ENCODE peak calls at places on chromosomes 11 and 22, in eight cellular contexts. One of them, this sample, is unnamed.

GRCh38 chr22:45878051-45878764 is 98.8 kb downstream of the WNT7B start:
- DNase-seq in ovary: peak
- DNase-seq in epithelial cell of esophagus: no peak
- DNase-seq in lower leg skin: no peak
- DNase-seq in IMR-90: no peak
- DNase-seq in activated CD8-positive, alpha-beta T cell treated with anti-CD3 and anti-CD28 coated beads for 36 hours: no peak
- DNase-seq in fibroblast of the aortic adventitia: no peak
- DNase-seq in foreskin fibroblast: no peak
- DNase-seq in this sample: no peak

GRCh38 chr11:35177370-35177769 is 38.4 kb downstream of the CD44 start:
- DNase-seq in lower leg skin: no peak
- DNase-seq in ovary: no peak
- DNase-seq in activated CD8-positive, alpha-beta T cell treated with anti-CD3 and anti-CD28 coated beads for 36 hours: peak
- DNase-seq in epithelial cell of esophagus: no peak
- DNase-seq in foreskin fibroblast: no peak
- DNase-seq in fibroblast of the aortic adventitia: no peak
- DNase-seq in IMR-90: peak
- DNase-seq in this sample: no peak

GRCh38 chr22:32144875-32145274 is 14.2 kb downstream of the C22orf42 start:
- DNase-seq in IMR-90: no peak
- DNase-seq in epithelial cell of esophagus: peak
- DNase-seq in lower leg skin: no peak
- DNase-seq in fibroblast of the aortic adventitia: no peak
- DNase-seq in ovary: no peak
- DNase-seq in foreskin fibroblast: no peak
- DNase-seq in activated CD8-positive, alpha-beta T cell treated with anti-CD3 and anti-CD28 coated beads for 36 hours: no peak
- DNase-seq in this sample: no peak

GRCh38 chr22:38828191-38828590 is 15.6 kb downstream of the NPTXR start:
- DNase-seq in fibroblast of the aortic adventitia: no peak
- DNase-seq in ovary: no peak
- DNase-seq in foreskin fibroblast: no peak
- DNase-seq in lower leg skin: no peak
- DNase-seq in IMR-90: no peak
- DNase-seq in activated CD8-positive, alpha-beta T cell treated with anti-CD3 and anti-CD28 coated beads for 36 hours: no peak
- DNase-seq in epithelial cell of esophagus: no peak
- DNase-seq in this sample: no peak

GRCh38 chr11:78446210-78446609 is 28.6 kb upstream of the GAB2 start:
- DNase-seq in lower leg skin: no peak
- DNase-seq in epithelial cell of esophagus: no peak
- DNase-seq in foreskin fibroblast: no peak
- DNase-seq in fibroblast of the aortic adventitia: no peak
- DNase-seq in ovary: no peak
- DNase-seq in IMR-90: no peak
- DNase-seq in activated CD8-positive, alpha-beta T cell treated with anti-CD3 and anti-CD28 coated beads for 36 hours: no peak
- DNase-seq in this sample: no peak

GRCh38 chr11:74206746-74207145 is 35.7 kb downstream of the PPME1 start:
- DNase-seq in IMR-90: no peak
- DNase-seq in ovary: no peak
- DNase-seq in epithelial cell of esophagus: no peak
- DNase-seq in foreskin fibroblast: no peak
- DNase-seq in lower leg skin: no peak
- DNase-seq in activated CD8-positive, alpha-beta T cell treated with anti-CD3 and anti-CD28 coated beads for 36 hours: no peak
- DNase-seq in fibroblast of the aortic adventitia: no peak
- DNase-seq in this sample: no peak

GRCh38 chr11:34631737-34632104 is 10.8 kb downstream of the EHF start:
- DNase-seq in IMR-90: no peak
- DNase-seq in activated CD8-positive, alpha-beta T cell treated with anti-CD3 and anti-CD28 coated beads for 36 hours: no peak
- DNase-seq in ovary: no peak
- DNase-seq in fibroblast of the aortic adventitia: no peak
- DNase-seq in lower leg skin: no peak
- DNase-seq in foreskin fibroblast: no peak
- DNase-seq in epithelial cell of esophagus: no peak
- DNase-seq in this sample: no peak

GRCh38 chr11:127862406-127862805 is 725.0 kb downstream of the ETS1 start:
- DNase-seq in epithelial cell of esophagus: peak
- DNase-seq in lower leg skin: no peak
- DNase-seq in foreskin fibroblast: no peak
- DNase-seq in ovary: no peak
- DNase-seq in fibroblast of the aortic adventitia: no peak
- DNase-seq in activated CD8-positive, alpha-beta T cell treated with anti-CD3 and anti-CD28 coated beads for 36 hours: no peak
- DNase-seq in IMR-90: no peak
- DNase-seq in this sample: no peak

GRCh38 chr11:122741613-122742012 is 86.1 kb downstream of the UBASH3B start:
- DNase-seq in ovary: peak
- DNase-seq in fibroblast of the aortic adventitia: no peak
- DNase-seq in IMR-90: peak
- DNase-seq in foreskin fibroblast: no peak
- DNase-seq in activated CD8-positive, alpha-beta T cell treated with anti-CD3 and anti-CD28 coated beads for 36 hours: no peak
- DNase-seq in lower leg skin: peak
- DNase-seq in epithelial cell of esophagus: no peak
- DNase-seq in this sample: peak

GRCh38 chr11:68053981-68054812 is 15.4 kb downstream of the TCIRG1 start:
- DNase-seq in fibroblast of the aortic adventitia: no peak
- DNase-seq in lower leg skin: no peak
- DNase-seq in IMR-90: no peak
- DNase-seq in foreskin fibroblast: no peak
- DNase-seq in epithelial cell of esophagus: no peak
- DNase-seq in activated CD8-positive, alpha-beta T cell treated with anti-CD3 and anti-CD28 coated beads for 36 hours: no peak
- DNase-seq in ovary: no peak
- DNase-seq in this sample: no peak
- TF ChIP-seq CTCF in fibroblast of the aortic adventitia: no peak
- TF ChIP-seq CTCF in lower leg skin: no peak
- TF ChIP-seq CTCF in IMR-90: no peak
- TF ChIP-seq CTCF in foreskin fibroblast: no peak
- TF ChIP-seq CTCF in epithelial cell of esophagus: no peak
- TF ChIP-seq CTCF in activated CD8-positive, alpha-beta T cell treated with anti-CD3 and anti-CD28 coated beads for 36 hours: no peak
- TF ChIP-seq CTCF in ovary: no peak
- TF ChIP-seq CTCF in this sample: no peak

DNA sequence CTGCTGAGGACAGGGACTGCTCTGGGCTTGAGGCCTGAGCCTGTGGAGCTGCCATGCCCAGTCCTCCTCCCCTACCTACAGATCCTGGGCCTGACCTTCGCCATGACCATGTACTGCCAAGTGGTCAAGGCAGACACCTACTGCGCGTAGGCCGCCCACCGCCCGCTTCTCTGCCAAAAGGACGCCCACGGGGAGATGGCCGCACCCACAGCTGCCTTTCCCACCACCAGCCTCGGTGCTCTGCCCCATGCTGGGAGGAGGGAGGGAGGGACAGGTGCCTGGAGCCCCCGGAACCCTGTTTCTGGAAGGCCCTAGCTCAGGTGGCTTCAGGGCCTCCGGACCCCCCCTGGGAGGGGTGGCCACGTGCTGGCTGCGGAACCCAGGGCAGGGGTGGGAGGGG is 23.8 kb downstream of the TSPAN4 start:
- DNase-seq in epithelial cell of esophagus: no peak
- DNase-seq in IMR-90: no peak
- DNase-seq in activated CD8-positive, alpha-beta T cell treated with anti-CD3 and anti-CD28 coated beads for 36 hours: no peak
- DNase-seq in ovary: no peak
- DNase-seq in fibroblast of the aortic adventitia: no peak
- DNase-seq in lower leg skin: no peak
- DNase-seq in foreskin fibroblast: no peak
- DNase-seq in this sample: no peak
- TF ChIP-seq CTCF in epithelial cell of esophagus: no peak
- TF ChIP-seq CTCF in IMR-90: no peak
- TF ChIP-seq CTCF in activated CD8-positive, alpha-beta T cell treated with anti-CD3 and anti-CD28 coated beads for 36 hours: no peak
- TF ChIP-seq CTCF in ovary: no peak
- TF ChIP-seq CTCF in fibroblast of the aortic adventitia: no peak
- TF ChIP-seq CTCF in lower leg skin: no peak
- TF ChIP-seq CTCF in foreskin fibroblast: no peak
- TF ChIP-seq CTCF in this sample: no peak

DNA sequence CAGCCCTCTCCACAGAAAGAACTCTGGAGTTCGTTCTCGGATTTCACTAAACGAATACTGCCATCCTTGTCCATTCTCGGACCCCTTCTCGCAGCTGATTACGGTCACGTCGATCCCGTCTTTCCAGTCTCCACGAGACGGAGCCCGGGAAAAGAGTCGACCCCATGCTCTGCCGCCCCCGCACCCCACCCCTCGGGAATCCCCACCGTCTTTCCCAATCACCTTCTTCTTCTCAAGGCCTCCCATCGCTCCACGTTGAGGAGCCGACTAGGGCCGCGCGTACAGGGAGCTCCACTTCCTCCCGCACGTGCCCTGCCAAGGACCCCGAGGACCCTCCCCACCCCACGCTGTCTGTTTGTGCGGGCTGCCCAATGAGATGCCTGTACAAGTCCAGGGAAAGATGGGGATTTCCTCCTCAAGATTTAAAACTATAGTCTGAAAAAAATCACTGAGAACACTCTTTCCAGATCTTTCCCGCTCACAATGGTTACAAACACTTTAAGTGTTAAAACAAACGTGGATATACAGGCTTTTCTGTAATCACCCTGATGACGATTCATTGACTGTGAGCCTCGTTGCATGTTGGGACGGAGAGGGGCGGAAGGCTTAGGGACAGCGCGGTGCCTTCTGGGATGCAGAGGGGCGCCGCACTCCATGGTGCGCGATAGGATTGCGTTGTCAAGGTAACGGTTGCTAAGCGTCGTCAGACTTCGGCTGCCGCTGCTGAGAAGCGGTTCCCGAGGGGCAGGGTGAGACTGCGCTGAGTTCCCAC is at the start of gene PES1:
- DNase-seq in foreskin fibroblast: peak
- DNase-seq in IMR-90: peak
- DNase-seq in epithelial cell of esophagus: peak
- DNase-seq in activated CD8-positive, alpha-beta T cell treated with anti-CD3 and anti-CD28 coated beads for 36 hours: peak
- DNase-seq in lower leg skin: peak
- DNase-seq in fibroblast of the aortic adventitia: peak
- DNase-seq in ovary: peak
- DNase-seq in this sample: peak
- TF ChIP-seq CTCF in foreskin fibroblast: no peak
- TF ChIP-seq CTCF in IMR-90: no peak
- TF ChIP-seq CTCF in epithelial cell of esophagus: no peak
- TF ChIP-seq CTCF in activated CD8-positive, alpha-beta T cell treated with anti-CD3 and anti-CD28 coated beads for 36 hours: no peak
- TF ChIP-seq CTCF in lower leg skin: no peak
- TF ChIP-seq CTCF in fibroblast of the aortic adventitia: no peak
- TF ChIP-seq CTCF in ovary: no peak
- TF ChIP-seq CTCF in this sample: no peak

GRCh38 chr11:64225608-64226506 is at the start of the genes NUDT22 and TRPT1:
- DNase-seq in activated CD8-positive, alpha-beta T cell treated with anti-CD3 and anti-CD28 coated beads for 36 hours: peak
- DNase-seq in foreskin fibroblast: peak
- DNase-seq in fibroblast of the aortic adventitia: peak
- DNase-seq in ovary: peak
- DNase-seq in lower leg skin: peak
- DNase-seq in epithelial cell of esophagus: peak
- DNase-seq in IMR-90: peak
- DNase-seq in this sample: peak
- TF ChIP-seq CTCF in activated CD8-positive, alpha-beta T cell treated with anti-CD3 and anti-CD28 coated beads for 36 hours: peak
- TF ChIP-seq CTCF in foreskin fibroblast: peak
- TF ChIP-seq CTCF in fibroblast of the aortic adventitia: peak
- TF ChIP-seq CTCF in ovary: no peak
- TF ChIP-seq CTCF in lower leg skin: no peak
- TF ChIP-seq CTCF in epithelial cell of esophagus: peak
- TF ChIP-seq CTCF in IMR-90: peak
- TF ChIP-seq CTCF in this sample: no peak

GRCh38 chr22:29997516-29997915 is 82.7 kb upstream of the HORMAD2 start:
- DNase-seq in foreskin fibroblast: no peak
- DNase-seq in ovary: no peak
- DNase-seq in epithelial cell of esophagus: no peak
- DNase-seq in fibroblast of the aortic adventitia: no peak
- DNase-seq in lower leg skin: no peak
- DNase-seq in IMR-90: no peak
- DNase-seq in activated CD8-positive, alpha-beta T cell treated with anti-CD3 and anti-CD28 coated beads for 36 hours: no peak
- DNase-seq in this sample: no peak

GRCh38 chr22:29992341-29993275 is 87.7 kb upstream of the HORMAD2 start:
- DNase-seq in foreskin fibroblast: no peak
- DNase-seq in ovary: no peak
- DNase-seq in lower leg skin: no peak
- DNase-seq in fibroblast of the aortic adventitia: no peak
- DNase-seq in IMR-90: peak
- DNase-seq in epithelial cell of esophagus: peak
- DNase-seq in activated CD8-positive, alpha-beta T cell treated with anti-CD3 and anti-CD28 coated beads for 36 hours: no peak
- DNase-seq in this sample: no peak

GRCh38 chr22:29998627-29999026 is 81.6 kb upstream of the HORMAD2 start:
- DNase-seq in IMR-90: no peak
- DNase-seq in lower leg skin: no peak
- DNase-seq in epithelial cell of esophagus: no peak
- DNase-seq in foreskin fibroblast: no peak
- DNase-seq in activated CD8-positive, alpha-beta T cell treated with anti-CD3 and anti-CD28 coated beads for 36 hours: no peak
- DNase-seq in fibroblast of the aortic adventitia: peak
- DNase-seq in ovary: no peak
- DNase-seq in this sample: no peak

GRCh38 chr22:29994941-29995340 is 85.3 kb upstream of the HORMAD2 start:
- DNase-seq in foreskin fibroblast: no peak
- DNase-seq in ovary: no peak
- DNase-seq in IMR-90: peak
- DNase-seq in epithelial cell of esophagus: peak
- DNase-seq in activated CD8-positive, alpha-beta T cell treated with anti-CD3 and anti-CD28 coated beads for 36 hours: no peak
- DNase-seq in lower leg skin: no peak
- DNase-seq in fibroblast of the aortic adventitia: peak
- DNase-seq in this sample: no peak

GRCh38 chr22:29994027-29994715 is 86.1 kb upstream of the HORMAD2 start:
- DNase-seq in activated CD8-positive, alpha-beta T cell treated with anti-CD3 and anti-CD28 coated beads for 36 hours: no peak
- DNase-seq in fibroblast of the aortic adventitia: peak
- DNase-seq in lower leg skin: no peak
- DNase-seq in epithelial cell of esophagus: peak
- DNase-seq in IMR-90: peak
- DNase-seq in ovary: no peak
- DNase-seq in foreskin fibroblast: no peak
- DNase-seq in this sample: no peak
- TF ChIP-seq CTCF in activated CD8-positive, alpha-beta T cell treated with anti-CD3 and anti-CD28 coated beads for 36 hours: no peak
- TF ChIP-seq CTCF in fibroblast of the aortic adventitia: peak
- TF ChIP-seq CTCF in lower leg skin: no peak
- TF ChIP-seq CTCF in epithelial cell of esophagus: peak
- TF ChIP-seq CTCF in IMR-90: no peak
- TF ChIP-seq CTCF in ovary: no peak
- TF ChIP-seq CTCF in foreskin fibroblast: no peak
- TF ChIP-seq CTCF in this sample: no peak

This sample was measured in right atrium auricular region.